ENCODE peak calls at places on chromosome 13, in ten cellular contexts. F is body of pancreas, P is adrenal gland, L is breast epithelium, D is thyroid gland, E is HepG2, T is NB4, Y is HCT116, U is stomach, I is gastrocnemius medialis. Z is an unnamed sample.

GRCh38 chr13:28177877-28178276 is 39.5 kb downstream of the PAN3 start:
- DNase-seq in E (no peak), U (no peak), L (no peak), P (no peak), Y (no peak), T (no peak), D (no peak), F (no peak), I (no peak), Z (no peak)

GRCh38 chr13:110713981-110714797 is 689 bp downstream of the ING1 start:
- DNase-seq in P (peak), U (peak), Y (no peak), T (peak), D (peak), I (peak), F (peak), E (peak), L (peak), Z (peak)

GRCh38 chr13:80630685-80631121 is 289.8 kb upstream of the SPRY2 start:
- DNase-seq in D (no peak), L (no peak), Y (no peak), E (no peak), F (no peak), U (no peak), T (no peak), I (peak), P (no peak), Z (no peak)

GRCh38 chr13:48344264-48344663 is 40.7 kb downstream of the RB1 start:
- DNase-seq in T (no peak), L (no peak), P (no peak), E (no peak), F (no peak), U (no peak), Y (no peak), I (no peak), D (no peak), Z (no peak)

GRCh38 chr13:100604909-100605308 is 16.3 kb upstream of the GGACT start:
- DNase-seq in D (no peak), T (no peak), U (no peak), I (no peak), P (no peak), Y (no peak), F (no peak), L (no peak), E (no peak), Z (no peak)

GRCh38 chr13:22498006-22498405 is 682.8 kb upstream of the SGCG start:
- DNase-seq in I (no peak), T (no peak), P (no peak), F (no peak), U (no peak), D (no peak), L (no peak), Y (no peak), E (no peak), Z (no peak)

GRCh38 chr13:47066261-47066660 is 169.4 kb upstream of the HTR2A start:
- DNase-seq in U (no peak), I (no peak), F (no peak), E (no peak), Y (no peak), D (no peak), P (no peak), L (no peak), T (no peak), Z (no peak)

GRCh38 chr13:37869506-37869755 is 141 bp downstream of the TRPC4 start:
- DNase-seq in E (no peak), Y (no peak), L (no peak), T (no peak), F (no peak), P (no peak), U (no peak), D (no peak), I (no peak), Z (no peak)

GRCh38 chr13:103510007-103510406 is 443.8 kb upstream of the SLC10A2 start:
- DNase-seq in L (no peak), D (peak), Y (no peak), U (no peak), T (no peak), F (no peak), P (no peak), E (no peak), I (no peak), Z (no peak)

GRCh38 chr13:25916119-25916518 is 135.7 kb downstream of the SHISA2 start:
- DNase-seq in F (no peak), D (no peak), I (no peak), L (no peak), Y (no peak), E (no peak), T (no peak), P (no peak), U (no peak), Z (no peak)

GRCh38 chr13:28636677-28637317 is 22.1 kb upstream of the POMP start:
- DNase-seq in I (no peak), F (peak), U (peak), P (peak), T (peak), E (peak), Y (peak), L (no peak), D (peak), Z (peak)

GRCh38 chr13:31119966-31120733 is 41.6 kb downstream of the HSPH1 start:
- DNase-seq in L (no peak), F (no peak), E (no peak), T (no peak), I (no peak), U (no peak), Y (no peak), D (no peak), P (no peak), Z (no peak)

GRCh38 chr13:39874331-39875055 is 219.0 kb downstream of the COG6 start:
- DNase-seq in T (no peak), P (no peak), D (peak), U (no peak), Y (no peak), E (no peak), L (no peak), F (no peak), I (no peak), Z (no peak)

GRCh38 chr13:106986033-106986484 is 418.1 kb upstream of the ARGLU1 start:
- DNase-seq in Y (no peak), U (no peak), F (no peak), T (no peak), I (no peak), L (no peak), D (no peak), P (no peak), E (no peak), Z (no peak)

GRCh38 chr13:34926513-34926912 is 15.6 kb upstream of the NBEA start:
- DNase-seq in T (peak), Y (no peak), E (no peak), I (no peak), P (no peak), L (no peak), F (no peak), U (no peak), D (no peak), Z (no peak)

GRCh38 chr13:64640002-64640401 is 2590.1 kb downstream of the PCDH9 start:
- DNase-seq in E (no peak), Y (no peak), F (no peak), U (no peak), T (no peak), D (no peak), P (no peak), L (no peak), I (no peak), Z (no peak)

GRCh38 chr13:37906880-37907279 is 37.3 kb upstream of the TRPC4 start:
- DNase-seq in D (no peak), T (no peak), P (no peak), I (no peak), Y (no peak), E (no peak), L (no peak), U (no peak), F (no peak), Z (no peak)

GRCh38 chr13:75796825-75797224 is 160.7 kb downstream of the LMO7 start:
- DNase-seq in F (no peak), T (no peak), L (no peak), U (no peak), I (no peak), E (no peak), D (no peak), P (no peak), Y (no peak), Z (no peak)

GRCh38 chr13:100544866-100545683 is 43.5 kb downstream of the GGACT start:
- DNase-seq in L (peak), Y (no peak), D (peak), I (peak), U (peak), P (peak), T (no peak), E (no peak), F (peak), Z (no peak)

GRCh38 chr13:110643324-110643723 is 28.0 kb downstream of the NAXD start:
- DNase-seq in P (peak), U (peak), D (no peak), E (no peak), Y (no peak), I (no peak), L (no peak), F (no peak), T (no peak), Z (no peak)

GRCh38 chr13:43268632-43269031 is 245.2 kb downstream of the DNAJC15 start:
- DNase-seq in P (no peak), L (no peak), F (no peak), Y (no peak), I (no peak), U (no peak), E (no peak), D (peak), T (no peak), Z (no peak)

GRCh38 chr13:60583911-60584753 is 187.1 kb downstream of the TDRD3 start:
- DNase-seq in F (no peak), D (no peak), P (no peak), L (no peak), E (no peak), I (no peak), U (no peak), Y (no peak), T (peak), Z (no peak)

GRCh38 chr13:24083141-24083540 is 77.4 kb upstream of the SPATA13 start:
- DNase-seq in P (no peak), T (no peak), Y (no peak), L (no peak), U (no peak), I (no peak), F (peak), E (no peak), D (no peak), Z (no peak)

GRCh38 chr13:98293103-98293502 is 116.0 kb upstream of the RNF113B start:
- DNase-seq in P (no peak), Y (no peak), E (peak), U (peak), I (no peak), T (no peak), L (peak), F (peak), D (no peak), Z (no peak)

GRCh38 chr13:112814905-112815585 is 125.2 kb downstream of the ATP11A start:
- DNase-seq in L (no peak), I (no peak), U (peak), D (peak), Y (no peak), E (no peak), F (no peak), T (no peak), P (peak), Z (peak)

GRCh38 chr13:77022341-77022740 is 4.6 kb downstream of the FBXL3 start:
- DNase-seq in U (no peak), Y (no peak), F (no peak), L (no peak), T (peak), E (no peak), I (no peak), P (no peak), D (peak), Z (no peak)

GRCh38 chr13:77026783-77027621 is at the start of gene FBXL3:
- DNase-seq in I (peak), T (peak), D (peak), Y (peak), F (peak), E (peak), L (peak), U (peak), P (peak), Z (peak)

GRCh38 chr13:77029436-77029835 is 2.5 kb upstream of the FBXL3 start:
- DNase-seq in L (no peak), U (no peak), D (no peak), E (no peak), P (no peak), F (no peak), I (no peak), T (no peak), Y (no peak), Z (no peak)

GRCh38 chr13:77028202-77028601 is 1.2 kb upstream of the FBXL3 start:
- DNase-seq in L (no peak), D (no peak), Y (no peak), P (no peak), U (no peak), I (peak), T (no peak), E (no peak), F (no peak), Z (no peak)

DNA sequence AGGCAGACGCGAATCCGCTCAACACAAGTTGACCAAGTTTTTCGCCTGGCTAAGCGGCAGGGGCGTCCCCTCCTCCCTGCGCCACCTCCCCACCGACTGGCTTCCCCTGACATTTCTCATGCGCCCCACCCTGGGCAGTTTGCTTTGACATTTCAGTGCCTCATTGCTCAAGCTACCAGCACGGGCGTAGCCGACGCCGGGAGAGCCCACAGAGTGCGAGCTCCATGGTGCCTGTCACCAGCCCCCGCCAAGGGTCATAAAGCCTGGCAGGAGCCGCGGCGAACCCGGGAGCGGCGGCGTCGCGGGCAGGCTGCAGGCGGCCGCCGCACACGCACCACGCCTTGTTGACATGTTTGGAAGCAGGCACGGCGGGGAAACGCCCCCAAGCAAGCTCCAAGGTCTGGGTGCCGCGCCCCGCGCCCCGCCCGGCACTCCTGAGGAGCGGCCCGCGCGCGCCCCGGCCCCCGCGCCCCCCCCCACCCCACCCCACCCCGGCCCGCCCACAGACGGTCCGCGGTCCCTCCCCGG is 640 bp downstream of the FBXL3 start:
- DNase-seq in I (peak), L (peak), P (peak), D (peak), F (peak), U (peak), Y (peak), E (peak), T (peak), Z (peak)
- TF ChIP-seq POLR2A in I (no peak), L (no peak), P (peak), D (peak), F (no peak), U (no peak), Y (no peak), E (no peak), T (no peak), Z (no peak)

GRCh38 chr13:41060723-41061074 is 610 bp upstream of the WBP4 start:
- DNase-seq in L (peak), P (peak), T (peak), F (peak), Y (peak), U (peak), D (peak), E (peak), I (peak), Z (no peak)
- TF ChIP-seq POLR2A in L (no peak), P (no peak), T (no peak), F (no peak), Y (no peak), U (no peak), D (no peak), E (no peak), I (no peak), Z (peak)

DNA sequence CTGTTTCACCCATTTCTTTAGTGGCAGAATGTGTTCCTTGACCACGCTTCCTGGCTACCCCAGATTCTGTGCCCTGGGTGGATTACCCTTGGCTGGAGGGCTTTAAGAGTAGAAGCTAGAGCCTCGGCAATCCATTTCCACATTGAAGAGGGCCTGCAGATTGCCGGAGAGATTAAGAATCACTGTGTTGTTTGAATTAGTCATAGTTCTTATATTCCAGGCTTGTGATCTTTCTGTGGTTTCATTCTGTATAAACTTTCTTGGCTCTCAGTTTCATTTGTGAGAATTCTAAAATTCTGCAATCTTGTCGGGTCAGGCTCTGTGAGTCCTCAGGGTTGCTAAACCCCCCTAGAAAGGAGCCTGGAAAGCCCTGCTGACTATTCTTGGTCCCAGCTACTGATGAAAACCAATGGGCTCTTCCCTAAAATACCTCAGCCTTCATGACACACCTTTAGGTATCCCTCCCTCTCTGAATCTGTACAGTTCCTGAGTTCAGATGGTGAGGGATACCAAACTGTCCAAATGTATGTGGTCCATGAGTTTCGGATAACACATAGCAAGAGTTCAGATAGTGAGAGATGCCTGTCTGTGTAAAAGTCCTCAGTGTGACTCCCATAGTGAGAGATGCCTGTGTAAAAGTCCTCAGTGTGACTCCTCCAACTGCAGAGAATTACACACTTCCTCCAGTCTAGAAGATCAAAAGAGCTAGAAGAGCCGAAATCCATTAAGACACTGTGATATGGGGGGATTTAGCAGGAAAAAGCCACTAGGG is 4.3 kb downstream of the PHF11 start:
- DNase-seq in F (no peak), L (no peak), P (no peak), Y (no peak), T (no peak), U (no peak), E (no peak), I (no peak), D (no peak), Z (peak)
- TF ChIP-seq POLR2A in F (no peak), L (no peak), P (no peak), Y (no peak), T (no peak), U (no peak), E (no peak), I (no peak), D (no peak), Z (no peak)

GRCh38 chr13:40895207-40895606 is 105.8 kb downstream of the SLC25A15 start:
- DNase-seq in L (no peak), T (no peak), E (no peak), I (no peak), F (no peak), Y (no peak), U (no peak), P (no peak), D (no peak), Z (no peak)

GRCh38 chr13:40897058-40897457 is 107.6 kb downstream of the SLC25A15 start:
- DNase-seq in U (no peak), D (no peak), P (no peak), L (no peak), T (no peak), I (no peak), E (no peak), Y (no peak), F (no peak), Z (no peak)

GRCh38 chr13:40895715-40896184 is 106.3 kb downstream of the SLC25A15 start:
- DNase-seq in T (no peak), E (peak), F (no peak), I (no peak), P (no peak), D (peak), L (no peak), Y (peak), U (no peak), Z (no peak)
- TF ChIP-seq POLR2A in T (no peak), E (no peak), F (no peak), I (no peak), P (no peak), D (no peak), L (no peak), Y (no peak), U (no peak), Z (no peak)

Z was measured in H54.